ENCODE peak calls at places on chromosomes 2 and 18, in six cellular contexts. V is IMR-90, R is trophoblast cell, P is H9, X is neuronal stem cell, K is H1. S is an unnamed sample.

GRCh38 chr2:113105047-113105446 is 22.4 kb upstream of the IL1RN start:
- DNase-seq in R (peak; percentile 60), X (no peak), K (no peak), V (peak; percentile 46), P (no peak), S (peak; percentile 27)

GRCh38 chr2:193348055-193348454 is 1153.3 kb upstream of the TMEFF2 start:
- DNase-seq in V (no peak), K (no peak), X (no peak), P (no peak), R (no peak), S (no peak)

GRCh38 chr2:85221291-85221690 is 88.1 kb downstream of the TCF7L1 start:
- DNase-seq in V (peak; percentile 24), R (no peak), X (no peak), K (no peak), P (no peak), S (no peak)

GRCh38 chr2:50491541-50492114 is 540.3 kb downstream of the NRXN1 start:
- DNase-seq in K (no peak), P (no peak), V (peak; percentile 44), R (peak; percentile 38), X (peak; percentile 4), S (peak; percentile 33)

GRCh38 chr2:22800422-22800821 is 584.6 kb upstream of the KLHL29 start:
- DNase-seq in V (no peak), X (peak; percentile 50), R (no peak), P (peak; percentile 49), K (no peak), S (no peak)

GRCh38 chr2:233353769-233354499 is at the start of gene DGKD:
- DNase-seq in R (peak; percentile 97), V (no peak), P (peak; percentile 71), X (peak; percentile 72), K (no peak), S (peak; percentile 58)

GRCh38 chr2:162126145-162126926 is 25.7 kb downstream of the GCG start:
- DNase-seq in P (no peak), V (peak; percentile 34), X (no peak), R (no peak), K (no peak), S (peak; percentile 33)

GRCh38 chr2:129050116-129050515 is 731.4 kb upstream of the HS6ST1 start:
- DNase-seq in V (no peak), K (no peak), R (no peak), X (no peak), P (no peak), S (no peak)

GRCh38 chr2:113854970-113855740 is 34.7 kb upstream of the ACTR3 start:
- DNase-seq in K (no peak), P (no peak), V (no peak), R (no peak), X (no peak), S (no peak)

GRCh38 chr18:48473816-48474215 is 64.6 kb upstream of the ZBTB7C start:
- DNase-seq in K (no peak), P (no peak), X (no peak), R (peak; percentile 51), V (no peak), S (no peak)

GRCh38 chr2:164964744-164965143 is 9.4 kb upstream of the SLC38A11 start:
- DNase-seq in V (no peak), R (no peak), X (no peak), P (no peak), K (no peak), S (no peak)

GRCh38 chr2:104758199-104758620 is 95.7 kb upstream of the POU3F3 start:
- DNase-seq in R (peak; percentile 51), V (no peak), K (peak; percentile 77), P (peak; percentile 89), X (peak; percentile 67), S (no peak)

GRCh38 chr2:109209412-109209811 is 80.4 kb downstream of the SH3RF3 start:
- DNase-seq in V (peak; percentile 89), P (no peak), K (no peak), R (no peak), X (no peak), S (peak; percentile 70)

GRCh38 chr18:78977627-78978271 is 1.9 kb upstream of the SALL3 start:
- DNase-seq in P (no peak), K (no peak), X (no peak), R (no peak), V (no peak), S (peak; percentile 3)

GRCh38 chr2:102484310-102485061 is 11.5 kb downstream of the SLC9A4 start:
- DNase-seq in P (no peak), R (no peak), V (no peak), X (no peak), K (no peak), S (no peak)

GRCh38 chr2:204019572-204020501 is 83.3 kb downstream of the ICOS start:
- DNase-seq in P (no peak), X (no peak), K (no peak), V (peak; percentile 25), R (peak; percentile 98), S (peak; percentile 14)

GRCh38 chr2:220043155-220043992 is 415.9 kb downstream of the SLC4A3 start:
- DNase-seq in P (no peak), K (no peak), X (no peak), V (peak; percentile 51), R (no peak), S (peak; percentile 4)

GRCh38 chr2:57793310-57793709 is 253.3 kb upstream of the VRK2 start:
- DNase-seq in V (no peak), X (no peak), K (no peak), P (no peak), R (no peak), S (no peak)

GRCh38 chr2:101517753-101518152 is 42.8 kb upstream of the RFX8 start:
- DNase-seq in R (no peak), P (no peak), X (no peak), K (no peak), V (peak; percentile 65), S (peak; percentile 74)

GRCh38 chr18:79584491-79585394 is 94.9 kb upstream of the CTDP1 start:
- DNase-seq in R (no peak), V (no peak), P (peak; percentile 24), X (no peak), K (no peak), S (no peak)

GRCh38 chr2:74457549-74458131 is 598 bp upstream of the WBP1 start:
- DNase-seq in V (no peak), P (peak; percentile 83), X (peak; percentile 67), K (no peak), R (peak; percentile 73), S (peak; percentile 60)

GRCh38 chr18:48168861-48169260 is 238.4 kb upstream of the SMAD2 start:
- DNase-seq in X (no peak), R (no peak), K (no peak), V (no peak), P (no peak), S (no peak)

GRCh38 chr18:45664824-45665763 is 49.8 kb downstream of the SLC14A2 start:
- DNase-seq in R (peak; percentile 77), X (peak; percentile 74), P (peak; percentile 62), K (peak; percentile 27), V (peak; percentile 68), S (peak; percentile 69)

GRCh38 chr2:208147008-208147407 is 1.1 kb upstream of the CRYGB start:
- DNase-seq in P (no peak), V (no peak), K (no peak), X (no peak), R (no peak), S (no peak)

GRCh38 chr2:208146006-208146405 is at the start of gene CRYGB:
- DNase-seq in P (no peak), R (no peak), X (no peak), V (no peak), K (no peak), S (no peak)

GRCh38 chr2:208139447-208139846 is 6.5 kb downstream of the CRYGB start:
- DNase-seq in P (no peak), R (no peak), K (no peak), X (no peak), V (no peak), S (no peak)

GRCh38 chr2:208142255-208142924 is 3.6 kb downstream of the CRYGB start:
- DNase-seq in X (no peak), R (no peak), K (no peak), V (peak; percentile 4), P (no peak), S (no peak)

GRCh38 chr2:208142925-208143799 is 2.8 kb downstream of the CRYGB start:
- DNase-seq in P (peak; percentile 50), R (no peak), V (no peak), K (no peak), X (no peak), S (no peak)
- H2AK5ac ChIP-seq in P (no peak overlapping the region), R (no peak overlapping the region), V (no peak overlapping the region), K (peak overlapping the region; percentile 75), X (no peak overlapping the region), S (no peak overlapping the region)

DNA sequence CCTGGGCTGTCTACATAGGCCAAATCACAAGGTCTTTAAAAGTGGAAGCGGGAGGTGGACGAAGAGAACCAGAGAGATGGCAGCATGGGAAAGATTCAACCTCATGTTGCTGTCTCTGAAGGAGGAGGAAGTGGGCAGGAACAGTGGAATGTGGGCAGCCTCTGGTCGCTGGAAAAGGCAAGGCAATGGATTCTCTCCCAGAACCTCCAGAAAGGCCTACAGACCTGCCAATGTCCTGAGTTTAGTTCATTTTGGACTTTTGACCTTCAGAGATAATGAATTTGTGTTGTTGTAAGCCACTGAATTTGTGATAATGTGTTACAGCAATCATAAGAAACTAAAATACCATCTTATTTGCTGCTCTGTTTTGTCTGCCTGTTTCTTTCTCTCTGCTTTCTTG is 122.5 kb downstream of the RNF152 start:
- DNase-seq in V (no peak), K (no peak), P (no peak), R (no peak), X (no peak), S (no peak)
- H2AFZ ChIP-seq in V (peak overlapping the region; percentile 65), K (peak overlapping the region; percentile 28), P (no peak overlapping the region), R (no peak overlapping the region), X (peak overlapping the region; percentile 15), S (peak overlapping the region; percentile 20)

GRCh38 chr18:11655605-11655932 is 33.5 kb upstream of the GNAL start:
- DNase-seq in X (no peak), V (no peak), K (no peak), R (no peak), P (no peak), S (no peak)

GRCh38 chr18:11657152-11657551 is 31.9 kb upstream of the GNAL start:
- DNase-seq in R (peak; percentile 37), K (no peak), P (peak; percentile 14), V (no peak), X (no peak), S (no peak)

GRCh38 chr18:11657554-11657953 is 31.5 kb upstream of the GNAL start:
- DNase-seq in K (no peak), P (no peak), V (no peak), X (no peak), R (no peak), S (no peak)

GRCh38 chr18:11658989-11659388 is 30.1 kb upstream of the GNAL start:
- DNase-seq in R (no peak), K (no peak), X (no peak), P (peak; percentile 12), V (no peak), S (no peak)

GRCh38 chr18:11658019-11658418 is 31.0 kb upstream of the GNAL start:
- DNase-seq in R (no peak), V (no peak), P (no peak), X (no peak), K (no peak), S (no peak)
- H2AK5ac ChIP-seq in R (no peak overlapping the region), V (no peak overlapping the region), P (no peak overlapping the region), X (no peak overlapping the region), K (no peak overlapping the region), S (no peak overlapping the region)

DNA sequence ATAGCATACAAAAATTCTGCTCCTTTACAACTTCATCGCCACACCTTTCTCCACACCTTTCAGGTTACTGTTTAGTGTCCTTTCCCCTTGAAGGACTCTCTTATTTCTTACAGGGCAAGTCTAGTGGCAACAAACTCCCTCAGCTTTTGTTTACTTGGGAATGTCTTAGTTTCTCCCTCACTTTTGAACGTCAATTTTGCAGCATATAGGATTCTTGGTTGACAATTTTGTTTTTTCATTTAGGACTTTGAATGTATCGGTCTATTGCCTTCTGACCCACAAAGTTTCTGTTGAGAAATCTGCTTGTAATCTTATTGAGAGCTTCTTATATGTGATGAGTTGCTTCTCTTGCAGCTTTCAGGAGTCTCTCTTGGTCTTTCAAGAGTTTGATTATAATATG is 43.5 kb downstream of the SLC39A10 start:
- DNase-seq in R (no peak), K (no peak), P (no peak), V (no peak), X (no peak), S (no peak)
- H2AFZ ChIP-seq in R (no peak overlapping the region), K (no peak overlapping the region), P (no peak overlapping the region), V (no peak overlapping the region), X (no peak overlapping the region), S (no peak overlapping the region)

S was measured in mesenchymal stem cell.